ENCODE peak calls at places on chromosomes 4 and X, in nine cellular contexts. N, R, X, J, Z, Q, H, A and U are unnamed samples.
A peak's percentile ranks its signal among the peaks of the same experiment; 100 is the strongest.

GRCh38 chrX:17590892-17591740 is 146.2 kb upstream of the SCML1 start:
- DNase-seq in N (peak; percentile 78), R (peak; percentile 55), X (no peak), J (peak; percentile 77), Z (peak; percentile 54), Q (peak; percentile 88), H (peak; percentile 59), A (peak; percentile 55), U (peak; percentile 53)

GRCh38 chr4:17787315-17787714 is 5.9 kb upstream of the FAM184B start:
- DNase-seq in N (peak; percentile 41), R (no peak), X (no peak), J (no peak), Z (no peak), Q (peak; percentile 69), H (no peak), A (no peak), U (no peak)

GRCh38 chr4:153344131-153345010 is at the start of gene MND1:
- DNase-seq in N (peak; percentile 79), R (peak; percentile 80), X (peak; percentile 83), J (peak; percentile 79), Z (peak; percentile 86), Q (peak; percentile 92), H (peak; percentile 96), A (peak; percentile 91), U (peak; percentile 88)

GRCh38 chr4:156896536-156896935 is 75.1 kb downstream of the PDGFC start:
- DNase-seq in N (no peak), R (no peak), X (no peak), J (peak; percentile 9), Z (no peak), Q (no peak), H (no peak), A (no peak), U (no peak)

GRCh38 chrX:48999030-48999429 is 3.0 kb downstream of the GRIPAP1 start:
- DNase-seq in N (no peak), R (no peak), X (no peak), J (no peak), Z (no peak), Q (no peak), H (no peak), A (no peak), U (no peak)

GRCh38 chr4:92299152-92299551 is 4.6 kb upstream of the GRID2 start:
- DNase-seq in N (no peak), R (no peak), X (no peak), J (no peak), Z (no peak), Q (peak; percentile 23), H (no peak), A (no peak), U (no peak)

GRCh38 chr4:24482871-24483270 is 101.5 kb downstream of the DHX15 start:
- DNase-seq in N (no peak), R (no peak), X (no peak), J (no peak), Z (no peak), Q (peak; percentile 45), H (no peak), A (no peak), U (peak; percentile 30)

GRCh38 chrX:37488323-37488722 is 83.1 kb upstream of the LANCL3 start:
- DNase-seq in N (no peak), R (no peak), X (no peak), J (no peak), Z (no peak), Q (no peak), H (no peak), A (no peak), U (no peak)

GRCh38 chrX:23784487-23785301 is 1.7 kb downstream of the SAT1 start:
- DNase-seq in N (peak; percentile 84), R (no peak), X (no peak), J (peak; percentile 81), Z (no peak), Q (peak; percentile 84), H (no peak), A (no peak), U (peak; percentile 34)

GRCh38 chrX:153636716-153637115 is 10.3 kb upstream of the DUSP9 start:
- DNase-seq in N (no peak), R (no peak), X (no peak), J (no peak), Z (no peak), Q (no peak), H (no peak), A (no peak), U (no peak)

GRCh38 chr4:80189956-80190671 is 7.2 kb upstream of the PRDM8 start:
- DNase-seq in N (no peak), R (no peak), X (no peak), J (peak; percentile 57), Z (no peak), Q (peak; percentile 78), H (no peak), A (no peak), U (no peak)

GRCh38 chrX:73855546-73855945 is 292.5 kb downstream of the CHIC1 start:
- DNase-seq in N (peak; percentile 68), R (peak; percentile 41), X (no peak), J (peak; percentile 65), Z (peak; percentile 51), Q (peak; percentile 75), H (peak; percentile 67), A (peak; percentile 43), U (peak; percentile 16)

GRCh38 chr4:53014368-53014767 is 152.3 kb downstream of the RASL11B start:
- DNase-seq in N (no peak), R (no peak), X (no peak), J (no peak), Z (no peak), Q (no peak), H (no peak), A (no peak), U (no peak)

GRCh38 chr4:41750624-41751324 is 2.2 kb upstream of the PHOX2B start:
- DNase-seq in N (no peak), R (no peak), X (no peak), J (no peak), Z (no peak), Q (no peak), H (peak; percentile 45), A (no peak), U (no peak)

GRCh38 chr4:15945516-15945915 is 7.0 kb upstream of the FGFBP1 start:
- DNase-seq in N (no peak), R (no peak), X (no peak), J (no peak), Z (no peak), Q (no peak), H (no peak), A (no peak), U (no peak)

GRCh38 chrX:83521905-83522304 is 13.8 kb downstream of the POU3F4 start:
- DNase-seq in N (no peak), R (no peak), X (no peak), J (no peak), Z (no peak), Q (no peak), H (no peak), A (no peak), U (no peak)

GRCh38 chrX:154056739-154057367 is 37.2 kb upstream of the IRAK1 start:
- DNase-seq in N (no peak), R (no peak), X (no peak), J (no peak), Z (no peak), Q (peak; percentile 49), H (no peak), A (peak; percentile 43), U (no peak)